ENCODE peak calls at places on chromosomes 7 and 10, in eight cellular contexts. One of them, this sample, is unnamed.

GRCh38 chr7:47539398-47540052 is 42.4 kb downstream of the TNS3 start:
- DNase-seq in stimulated activated CD4-positive, alpha-beta T cell treated with anti-CD3 and anti-CD28 coated beads, Interleukin-15, amount 100 ng/mL, for 1 hour: no peak
- DNase-seq in activated naive CD4-positive, alpha-beta T cell treated with anti-CD3 and anti-CD28 coated beads, Interleukin-2, amount 50 U/mL, for 72 hours: no peak
- DNase-seq in brain microvascular endothelial cell: peak
- DNase-seq in Peyer's patch: peak
- DNase-seq in stimulated activated CD8-positive, alpha-beta memory T cell treated with anti-CD3 and anti-CD28 coated beads, Interleukin-15, amount 100 ng/mL, for 24 hours: no peak
- DNase-seq in NCI-H1105 treated with DMSO at 0.1 percent for 48 hours: no peak
- DNase-seq in HT1080: no peak
- DNase-seq in this sample: no peak

GRCh38 chr10:118725784-118726507 is 28.8 kb downstream of the CACUL1 start:
- DNase-seq in HT1080: no peak
- DNase-seq in activated naive CD4-positive, alpha-beta T cell treated with anti-CD3 and anti-CD28 coated beads, Interleukin-2, amount 50 U/mL, for 72 hours: no peak
- DNase-seq in stimulated activated CD4-positive, alpha-beta T cell treated with anti-CD3 and anti-CD28 coated beads, Interleukin-15, amount 100 ng/mL, for 1 hour: no peak
- DNase-seq in stimulated activated CD8-positive, alpha-beta memory T cell treated with anti-CD3 and anti-CD28 coated beads, Interleukin-15, amount 100 ng/mL, for 24 hours: no peak
- DNase-seq in Peyer's patch: no peak
- DNase-seq in NCI-H1105 treated with DMSO at 0.1 percent for 48 hours: no peak
- DNase-seq in brain microvascular endothelial cell: peak
- DNase-seq in this sample: no peak

GRCh38 chr7:20217193-20217948 is at the start of gene MACC1:
- DNase-seq in Peyer's patch: peak
- DNase-seq in stimulated activated CD4-positive, alpha-beta T cell treated with anti-CD3 and anti-CD28 coated beads, Interleukin-15, amount 100 ng/mL, for 1 hour: no peak
- DNase-seq in NCI-H1105 treated with DMSO at 0.1 percent for 48 hours: peak
- DNase-seq in brain microvascular endothelial cell: no peak
- DNase-seq in stimulated activated CD8-positive, alpha-beta memory T cell treated with anti-CD3 and anti-CD28 coated beads, Interleukin-15, amount 100 ng/mL, for 24 hours: no peak
- DNase-seq in activated naive CD4-positive, alpha-beta T cell treated with anti-CD3 and anti-CD28 coated beads, Interleukin-2, amount 50 U/mL, for 72 hours: no peak
- DNase-seq in HT1080: no peak
- DNase-seq in this sample: no peak

GRCh38 chr7:151313857-151314256 is 27.8 kb upstream of the NUB1 start:
- DNase-seq in brain microvascular endothelial cell: peak
- DNase-seq in stimulated activated CD8-positive, alpha-beta memory T cell treated with anti-CD3 and anti-CD28 coated beads, Interleukin-15, amount 100 ng/mL, for 24 hours: no peak
- DNase-seq in activated naive CD4-positive, alpha-beta T cell treated with anti-CD3 and anti-CD28 coated beads, Interleukin-2, amount 50 U/mL, for 72 hours: no peak
- DNase-seq in Peyer's patch: no peak
- DNase-seq in stimulated activated CD4-positive, alpha-beta T cell treated with anti-CD3 and anti-CD28 coated beads, Interleukin-15, amount 100 ng/mL, for 1 hour: no peak
- DNase-seq in HT1080: peak
- DNase-seq in NCI-H1105 treated with DMSO at 0.1 percent for 48 hours: no peak
- DNase-seq in this sample: no peak

GRCh38 chr7:126499481-126499880 is 753.3 kb downstream of the GRM8 start:
- DNase-seq in activated naive CD4-positive, alpha-beta T cell treated with anti-CD3 and anti-CD28 coated beads, Interleukin-2, amount 50 U/mL, for 72 hours: no peak
- DNase-seq in stimulated activated CD4-positive, alpha-beta T cell treated with anti-CD3 and anti-CD28 coated beads, Interleukin-15, amount 100 ng/mL, for 1 hour: no peak
- DNase-seq in HT1080: no peak
- DNase-seq in stimulated activated CD8-positive, alpha-beta memory T cell treated with anti-CD3 and anti-CD28 coated beads, Interleukin-15, amount 100 ng/mL, for 24 hours: no peak
- DNase-seq in Peyer's patch: no peak
- DNase-seq in NCI-H1105 treated with DMSO at 0.1 percent for 48 hours: no peak
- DNase-seq in brain microvascular endothelial cell: no peak
- DNase-seq in this sample: no peak

GRCh38 chr7:98630770-98631169 is 13.7 kb downstream of the NPTX2 start:
- DNase-seq in stimulated activated CD4-positive, alpha-beta T cell treated with anti-CD3 and anti-CD28 coated beads, Interleukin-15, amount 100 ng/mL, for 1 hour: no peak
- DNase-seq in Peyer's patch: no peak
- DNase-seq in HT1080: no peak
- DNase-seq in brain microvascular endothelial cell: no peak
- DNase-seq in stimulated activated CD8-positive, alpha-beta memory T cell treated with anti-CD3 and anti-CD28 coated beads, Interleukin-15, amount 100 ng/mL, for 24 hours: no peak
- DNase-seq in NCI-H1105 treated with DMSO at 0.1 percent for 48 hours: no peak
- DNase-seq in activated naive CD4-positive, alpha-beta T cell treated with anti-CD3 and anti-CD28 coated beads, Interleukin-2, amount 50 U/mL, for 72 hours: no peak
- DNase-seq in this sample: no peak

GRCh38 chr10:128921389-128922022 is 545.5 kb upstream of the MGMT start:
- DNase-seq in stimulated activated CD8-positive, alpha-beta memory T cell treated with anti-CD3 and anti-CD28 coated beads, Interleukin-15, amount 100 ng/mL, for 24 hours: no peak
- DNase-seq in activated naive CD4-positive, alpha-beta T cell treated with anti-CD3 and anti-CD28 coated beads, Interleukin-2, amount 50 U/mL, for 72 hours: no peak
- DNase-seq in Peyer's patch: no peak
- DNase-seq in HT1080: no peak
- DNase-seq in NCI-H1105 treated with DMSO at 0.1 percent for 48 hours: no peak
- DNase-seq in stimulated activated CD4-positive, alpha-beta T cell treated with anti-CD3 and anti-CD28 coated beads, Interleukin-15, amount 100 ng/mL, for 1 hour: no peak
- DNase-seq in brain microvascular endothelial cell: no peak
- DNase-seq in this sample: no peak

GRCh38 chr10:70115948-70116682 is 16.5 kb downstream of the AIFM2 start:
- DNase-seq in stimulated activated CD4-positive, alpha-beta T cell treated with anti-CD3 and anti-CD28 coated beads, Interleukin-15, amount 100 ng/mL, for 1 hour: no peak
- DNase-seq in activated naive CD4-positive, alpha-beta T cell treated with anti-CD3 and anti-CD28 coated beads, Interleukin-2, amount 50 U/mL, for 72 hours: peak
- DNase-seq in HT1080: peak
- DNase-seq in brain microvascular endothelial cell: peak
- DNase-seq in stimulated activated CD8-positive, alpha-beta memory T cell treated with anti-CD3 and anti-CD28 coated beads, Interleukin-15, amount 100 ng/mL, for 24 hours: no peak
- DNase-seq in NCI-H1105 treated with DMSO at 0.1 percent for 48 hours: peak
- DNase-seq in Peyer's patch: peak
- DNase-seq in this sample: no peak

GRCh38 chr7:6106140-6106904 is 75.1 kb downstream of the ANKRD61 start:
- DNase-seq in NCI-H1105 treated with DMSO at 0.1 percent for 48 hours: no peak
- DNase-seq in stimulated activated CD8-positive, alpha-beta memory T cell treated with anti-CD3 and anti-CD28 coated beads, Interleukin-15, amount 100 ng/mL, for 24 hours: no peak
- DNase-seq in stimulated activated CD4-positive, alpha-beta T cell treated with anti-CD3 and anti-CD28 coated beads, Interleukin-15, amount 100 ng/mL, for 1 hour: peak
- DNase-seq in HT1080: peak
- DNase-seq in activated naive CD4-positive, alpha-beta T cell treated with anti-CD3 and anti-CD28 coated beads, Interleukin-2, amount 50 U/mL, for 72 hours: peak
- DNase-seq in Peyer's patch: peak
- DNase-seq in brain microvascular endothelial cell: peak
- DNase-seq in this sample: no peak

GRCh38 chr10:130808243-130808642 is 503.3 kb downstream of the TCERG1L start:
- DNase-seq in stimulated activated CD8-positive, alpha-beta memory T cell treated with anti-CD3 and anti-CD28 coated beads, Interleukin-15, amount 100 ng/mL, for 24 hours: no peak
- DNase-seq in Peyer's patch: no peak
- DNase-seq in stimulated activated CD4-positive, alpha-beta T cell treated with anti-CD3 and anti-CD28 coated beads, Interleukin-15, amount 100 ng/mL, for 1 hour: no peak
- DNase-seq in HT1080: no peak
- DNase-seq in brain microvascular endothelial cell: no peak
- DNase-seq in activated naive CD4-positive, alpha-beta T cell treated with anti-CD3 and anti-CD28 coated beads, Interleukin-2, amount 50 U/mL, for 72 hours: no peak
- DNase-seq in NCI-H1105 treated with DMSO at 0.1 percent for 48 hours: no peak
- DNase-seq in this sample: no peak

GRCh38 chr7:37665352-37666022 is 18.1 kb upstream of the GPR141 start:
- DNase-seq in Peyer's patch: no peak
- DNase-seq in stimulated activated CD4-positive, alpha-beta T cell treated with anti-CD3 and anti-CD28 coated beads, Interleukin-15, amount 100 ng/mL, for 1 hour: no peak
- DNase-seq in activated naive CD4-positive, alpha-beta T cell treated with anti-CD3 and anti-CD28 coated beads, Interleukin-2, amount 50 U/mL, for 72 hours: no peak
- DNase-seq in HT1080: no peak
- DNase-seq in brain microvascular endothelial cell: no peak
- DNase-seq in NCI-H1105 treated with DMSO at 0.1 percent for 48 hours: no peak
- DNase-seq in stimulated activated CD8-positive, alpha-beta memory T cell treated with anti-CD3 and anti-CD28 coated beads, Interleukin-15, amount 100 ng/mL, for 24 hours: no peak
- DNase-seq in this sample: no peak

GRCh38 chr7:12839508-12840153 is 152.2 kb downstream of the ARL4A start:
- DNase-seq in Peyer's patch: no peak
- DNase-seq in stimulated activated CD4-positive, alpha-beta T cell treated with anti-CD3 and anti-CD28 coated beads, Interleukin-15, amount 100 ng/mL, for 1 hour: no peak
- DNase-seq in stimulated activated CD8-positive, alpha-beta memory T cell treated with anti-CD3 and anti-CD28 coated beads, Interleukin-15, amount 100 ng/mL, for 24 hours: no peak
- DNase-seq in NCI-H1105 treated with DMSO at 0.1 percent for 48 hours: no peak
- DNase-seq in brain microvascular endothelial cell: no peak
- DNase-seq in activated naive CD4-positive, alpha-beta T cell treated with anti-CD3 and anti-CD28 coated beads, Interleukin-2, amount 50 U/mL, for 72 hours: no peak
- DNase-seq in HT1080: no peak
- DNase-seq in this sample: no peak

GRCh38 chr10:116183733-116184447 is 89.1 kb downstream of the GFRA1 start:
- DNase-seq in NCI-H1105 treated with DMSO at 0.1 percent for 48 hours: no peak
- DNase-seq in HT1080: no peak
- DNase-seq in brain microvascular endothelial cell: peak
- DNase-seq in stimulated activated CD8-positive, alpha-beta memory T cell treated with anti-CD3 and anti-CD28 coated beads, Interleukin-15, amount 100 ng/mL, for 24 hours: no peak
- DNase-seq in stimulated activated CD4-positive, alpha-beta T cell treated with anti-CD3 and anti-CD28 coated beads, Interleukin-15, amount 100 ng/mL, for 1 hour: no peak
- DNase-seq in Peyer's patch: no peak
- DNase-seq in activated naive CD4-positive, alpha-beta T cell treated with anti-CD3 and anti-CD28 coated beads, Interleukin-2, amount 50 U/mL, for 72 hours: no peak
- DNase-seq in this sample: no peak

GRCh38 chr10:921471-922414 is 9.8 kb downstream of the LARP4B start:
- DNase-seq in Peyer's patch: no peak
- DNase-seq in stimulated activated CD8-positive, alpha-beta memory T cell treated with anti-CD3 and anti-CD28 coated beads, Interleukin-15, amount 100 ng/mL, for 24 hours: no peak
- DNase-seq in brain microvascular endothelial cell: peak
- DNase-seq in HT1080: peak
- DNase-seq in NCI-H1105 treated with DMSO at 0.1 percent for 48 hours: no peak
- DNase-seq in stimulated activated CD4-positive, alpha-beta T cell treated with anti-CD3 and anti-CD28 coated beads, Interleukin-15, amount 100 ng/mL, for 1 hour: no peak
- DNase-seq in activated naive CD4-positive, alpha-beta T cell treated with anti-CD3 and anti-CD28 coated beads, Interleukin-2, amount 50 U/mL, for 72 hours: no peak
- DNase-seq in this sample: no peak

GRCh38 chr7:33893377-33893776 is 12.0 kb upstream of the BMPER start:
- DNase-seq in activated naive CD4-positive, alpha-beta T cell treated with anti-CD3 and anti-CD28 coated beads, Interleukin-2, amount 50 U/mL, for 72 hours: no peak
- DNase-seq in HT1080: no peak
- DNase-seq in stimulated activated CD4-positive, alpha-beta T cell treated with anti-CD3 and anti-CD28 coated beads, Interleukin-15, amount 100 ng/mL, for 1 hour: no peak
- DNase-seq in Peyer's patch: no peak
- DNase-seq in NCI-H1105 treated with DMSO at 0.1 percent for 48 hours: no peak
- DNase-seq in stimulated activated CD8-positive, alpha-beta memory T cell treated with anti-CD3 and anti-CD28 coated beads, Interleukin-15, amount 100 ng/mL, for 24 hours: no peak
- DNase-seq in brain microvascular endothelial cell: no peak
- DNase-seq in this sample: no peak

GRCh38 chr7:151110941-151111645 is 24.8 kb downstream of the AGAP3 start:
- DNase-seq in stimulated activated CD8-positive, alpha-beta memory T cell treated with anti-CD3 and anti-CD28 coated beads, Interleukin-15, amount 100 ng/mL, for 24 hours: peak
- DNase-seq in NCI-H1105 treated with DMSO at 0.1 percent for 48 hours: peak
- DNase-seq in HT1080: peak
- DNase-seq in Peyer's patch: peak
- DNase-seq in stimulated activated CD4-positive, alpha-beta T cell treated with anti-CD3 and anti-CD28 coated beads, Interleukin-15, amount 100 ng/mL, for 1 hour: peak
- DNase-seq in brain microvascular endothelial cell: peak
- DNase-seq in activated naive CD4-positive, alpha-beta T cell treated with anti-CD3 and anti-CD28 coated beads, Interleukin-2, amount 50 U/mL, for 72 hours: peak
- DNase-seq in this sample: no peak

GRCh38 chr7:66669088-66669487 is 40.4 kb downstream of the KCTD7 start:
- DNase-seq in brain microvascular endothelial cell: no peak
- DNase-seq in HT1080: peak
- DNase-seq in stimulated activated CD8-positive, alpha-beta memory T cell treated with anti-CD3 and anti-CD28 coated beads, Interleukin-15, amount 100 ng/mL, for 24 hours: no peak
- DNase-seq in activated naive CD4-positive, alpha-beta T cell treated with anti-CD3 and anti-CD28 coated beads, Interleukin-2, amount 50 U/mL, for 72 hours: no peak
- DNase-seq in stimulated activated CD4-positive, alpha-beta T cell treated with anti-CD3 and anti-CD28 coated beads, Interleukin-15, amount 100 ng/mL, for 1 hour: no peak
- DNase-seq in NCI-H1105 treated with DMSO at 0.1 percent for 48 hours: no peak
- DNase-seq in Peyer's patch: no peak
- DNase-seq in this sample: no peak

GRCh38 chr7:13551503-13551902 is 438.0 kb downstream of the ETV1 start:
- DNase-seq in HT1080: no peak
- DNase-seq in stimulated activated CD4-positive, alpha-beta T cell treated with anti-CD3 and anti-CD28 coated beads, Interleukin-15, amount 100 ng/mL, for 1 hour: no peak
- DNase-seq in stimulated activated CD8-positive, alpha-beta memory T cell treated with anti-CD3 and anti-CD28 coated beads, Interleukin-15, amount 100 ng/mL, for 24 hours: no peak
- DNase-seq in NCI-H1105 treated with DMSO at 0.1 percent for 48 hours: peak
- DNase-seq in activated naive CD4-positive, alpha-beta T cell treated with anti-CD3 and anti-CD28 coated beads, Interleukin-2, amount 50 U/mL, for 72 hours: no peak
- DNase-seq in brain microvascular endothelial cell: no peak
- DNase-seq in Peyer's patch: no peak
- DNase-seq in this sample: no peak

GRCh38 chr10:114684085-114684821 is 26.2 kb upstream of the ABLIM1 start:
- DNase-seq in stimulated activated CD4-positive, alpha-beta T cell treated with anti-CD3 and anti-CD28 coated beads, Interleukin-15, amount 100 ng/mL, for 1 hour: no peak
- DNase-seq in activated naive CD4-positive, alpha-beta T cell treated with anti-CD3 and anti-CD28 coated beads, Interleukin-2, amount 50 U/mL, for 72 hours: no peak
- DNase-seq in brain microvascular endothelial cell: no peak
- DNase-seq in stimulated activated CD8-positive, alpha-beta memory T cell treated with anti-CD3 and anti-CD28 coated beads, Interleukin-15, amount 100 ng/mL, for 24 hours: no peak
- DNase-seq in Peyer's patch: peak
- DNase-seq in NCI-H1105 treated with DMSO at 0.1 percent for 48 hours: no peak
- DNase-seq in HT1080: peak
- DNase-seq in this sample: no peak

GRCh38 chr10:90579602-90580242 is 278.1 kb downstream of the HTR7 start:
- DNase-seq in activated naive CD4-positive, alpha-beta T cell treated with anti-CD3 and anti-CD28 coated beads, Interleukin-2, amount 50 U/mL, for 72 hours: no peak
- DNase-seq in stimulated activated CD8-positive, alpha-beta memory T cell treated with anti-CD3 and anti-CD28 coated beads, Interleukin-15, amount 100 ng/mL, for 24 hours: no peak
- DNase-seq in HT1080: peak
- DNase-seq in brain microvascular endothelial cell: peak
- DNase-seq in NCI-H1105 treated with DMSO at 0.1 percent for 48 hours: no peak
- DNase-seq in stimulated activated CD4-positive, alpha-beta T cell treated with anti-CD3 and anti-CD28 coated beads, Interleukin-15, amount 100 ng/mL, for 1 hour: no peak
- DNase-seq in Peyer's patch: no peak
- DNase-seq in this sample: no peak

GRCh38 chr10:381805-382204 is 246.6 kb downstream of the ZMYND11 start:
- DNase-seq in stimulated activated CD4-positive, alpha-beta T cell treated with anti-CD3 and anti-CD28 coated beads, Interleukin-15, amount 100 ng/mL, for 1 hour: no peak
- DNase-seq in HT1080: no peak
- DNase-seq in brain microvascular endothelial cell: no peak
- DNase-seq in NCI-H1105 treated with DMSO at 0.1 percent for 48 hours: no peak
- DNase-seq in stimulated activated CD8-positive, alpha-beta memory T cell treated with anti-CD3 and anti-CD28 coated beads, Interleukin-15, amount 100 ng/mL, for 24 hours: no peak
- DNase-seq in activated naive CD4-positive, alpha-beta T cell treated with anti-CD3 and anti-CD28 coated beads, Interleukin-2, amount 50 U/mL, for 72 hours: no peak
- DNase-seq in Peyer's patch: no peak
- DNase-seq in this sample: no peak

GRCh38 chr10:109928393-109928792 is 5.1 kb upstream of the XPNPEP1 start:
- DNase-seq in NCI-H1105 treated with DMSO at 0.1 percent for 48 hours: no peak
- DNase-seq in HT1080: no peak
- DNase-seq in stimulated activated CD4-positive, alpha-beta T cell treated with anti-CD3 and anti-CD28 coated beads, Interleukin-15, amount 100 ng/mL, for 1 hour: no peak
- DNase-seq in stimulated activated CD8-positive, alpha-beta memory T cell treated with anti-CD3 and anti-CD28 coated beads, Interleukin-15, amount 100 ng/mL, for 24 hours: no peak
- DNase-seq in Peyer's patch: no peak
- DNase-seq in activated naive CD4-positive, alpha-beta T cell treated with anti-CD3 and anti-CD28 coated beads, Interleukin-2, amount 50 U/mL, for 72 hours: no peak
- DNase-seq in brain microvascular endothelial cell: no peak
- DNase-seq in this sample: no peak

GRCh38 chr10:122348951-122349361 is 25.6 kb upstream of the PLEKHA1 start:
- DNase-seq in NCI-H1105 treated with DMSO at 0.1 percent for 48 hours: peak
- DNase-seq in stimulated activated CD8-positive, alpha-beta memory T cell treated with anti-CD3 and anti-CD28 coated beads, Interleukin-15, amount 100 ng/mL, for 24 hours: no peak
- DNase-seq in brain microvascular endothelial cell: no peak
- DNase-seq in activated naive CD4-positive, alpha-beta T cell treated with anti-CD3 and anti-CD28 coated beads, Interleukin-2, amount 50 U/mL, for 72 hours: no peak
- DNase-seq in stimulated activated CD4-positive, alpha-beta T cell treated with anti-CD3 and anti-CD28 coated beads, Interleukin-15, amount 100 ng/mL, for 1 hour: no peak
- DNase-seq in HT1080: no peak
- DNase-seq in Peyer's patch: peak
- DNase-seq in this sample: no peak

GRCh38 chr10:90675621-90676020 is 182.2 kb downstream of the HTR7 start:
- DNase-seq in HT1080: peak
- DNase-seq in stimulated activated CD4-positive, alpha-beta T cell treated with anti-CD3 and anti-CD28 coated beads, Interleukin-15, amount 100 ng/mL, for 1 hour: no peak
- DNase-seq in Peyer's patch: no peak
- DNase-seq in stimulated activated CD8-positive, alpha-beta memory T cell treated with anti-CD3 and anti-CD28 coated beads, Interleukin-15, amount 100 ng/mL, for 24 hours: no peak
- DNase-seq in NCI-H1105 treated with DMSO at 0.1 percent for 48 hours: no peak
- DNase-seq in activated naive CD4-positive, alpha-beta T cell treated with anti-CD3 and anti-CD28 coated beads, Interleukin-2, amount 50 U/mL, for 72 hours: no peak
- DNase-seq in brain microvascular endothelial cell: peak
- DNase-seq in this sample: no peak

GRCh38 chr7:138796038-138796580 is 1.7 kb upstream of the TMEM213 start:
- DNase-seq in HT1080: no peak
- DNase-seq in Peyer's patch: no peak
- DNase-seq in activated naive CD4-positive, alpha-beta T cell treated with anti-CD3 and anti-CD28 coated beads, Interleukin-2, amount 50 U/mL, for 72 hours: no peak
- DNase-seq in brain microvascular endothelial cell: no peak
- DNase-seq in stimulated activated CD4-positive, alpha-beta T cell treated with anti-CD3 and anti-CD28 coated beads, Interleukin-15, amount 100 ng/mL, for 1 hour: no peak
- DNase-seq in stimulated activated CD8-positive, alpha-beta memory T cell treated with anti-CD3 and anti-CD28 coated beads, Interleukin-15, amount 100 ng/mL, for 24 hours: no peak
- DNase-seq in NCI-H1105 treated with DMSO at 0.1 percent for 48 hours: no peak
- DNase-seq in this sample: no peak

GRCh38 chr10:128898133-128898915 is 568.7 kb upstream of the MGMT start:
- DNase-seq in NCI-H1105 treated with DMSO at 0.1 percent for 48 hours: no peak
- DNase-seq in Peyer's patch: no peak
- DNase-seq in stimulated activated CD8-positive, alpha-beta memory T cell treated with anti-CD3 and anti-CD28 coated beads, Interleukin-15, amount 100 ng/mL, for 24 hours: no peak
- DNase-seq in activated naive CD4-positive, alpha-beta T cell treated with anti-CD3 and anti-CD28 coated beads, Interleukin-2, amount 50 U/mL, for 72 hours: no peak
- DNase-seq in brain microvascular endothelial cell: no peak
- DNase-seq in HT1080: no peak
- DNase-seq in stimulated activated CD4-positive, alpha-beta T cell treated with anti-CD3 and anti-CD28 coated beads, Interleukin-15, amount 100 ng/mL, for 1 hour: no peak
- DNase-seq in this sample: no peak

GRCh38 chr7:140525741-140526140 is 46.4 kb upstream of the MKRN1 start:
- DNase-seq in stimulated activated CD8-positive, alpha-beta memory T cell treated with anti-CD3 and anti-CD28 coated beads, Interleukin-15, amount 100 ng/mL, for 24 hours: no peak
- DNase-seq in stimulated activated CD4-positive, alpha-beta T cell treated with anti-CD3 and anti-CD28 coated beads, Interleukin-15, amount 100 ng/mL, for 1 hour: no peak
- DNase-seq in HT1080: peak
- DNase-seq in brain microvascular endothelial cell: no peak
- DNase-seq in activated naive CD4-positive, alpha-beta T cell treated with anti-CD3 and anti-CD28 coated beads, Interleukin-2, amount 50 U/mL, for 72 hours: peak
- DNase-seq in Peyer's patch: peak
- DNase-seq in NCI-H1105 treated with DMSO at 0.1 percent for 48 hours: no peak
- DNase-seq in this sample: no peak

GRCh38 chr7:66110861-66111260 is 3.8 kb upstream of the CRCP start:
- DNase-seq in activated naive CD4-positive, alpha-beta T cell treated with anti-CD3 and anti-CD28 coated beads, Interleukin-2, amount 50 U/mL, for 72 hours: no peak
- DNase-seq in stimulated activated CD4-positive, alpha-beta T cell treated with anti-CD3 and anti-CD28 coated beads, Interleukin-15, amount 100 ng/mL, for 1 hour: no peak
- DNase-seq in NCI-H1105 treated with DMSO at 0.1 percent for 48 hours: no peak
- DNase-seq in brain microvascular endothelial cell: peak
- DNase-seq in Peyer's patch: no peak
- DNase-seq in stimulated activated CD8-positive, alpha-beta memory T cell treated with anti-CD3 and anti-CD28 coated beads, Interleukin-15, amount 100 ng/mL, for 24 hours: no peak
- DNase-seq in HT1080: peak
- DNase-seq in this sample: no peak

GRCh38 chr7:46286346-46286745 is 365.3 kb upstream of the IGFBP3 start:
- DNase-seq in stimulated activated CD4-positive, alpha-beta T cell treated with anti-CD3 and anti-CD28 coated beads, Interleukin-15, amount 100 ng/mL, for 1 hour: no peak
- DNase-seq in NCI-H1105 treated with DMSO at 0.1 percent for 48 hours: no peak
- DNase-seq in activated naive CD4-positive, alpha-beta T cell treated with anti-CD3 and anti-CD28 coated beads, Interleukin-2, amount 50 U/mL, for 72 hours: no peak
- DNase-seq in stimulated activated CD8-positive, alpha-beta memory T cell treated with anti-CD3 and anti-CD28 coated beads, Interleukin-15, amount 100 ng/mL, for 24 hours: no peak
- DNase-seq in HT1080: peak
- DNase-seq in brain microvascular endothelial cell: no peak
- DNase-seq in Peyer's patch: no peak
- DNase-seq in this sample: no peak

This sample was measured in activated gamma-delta T cell.